ENCODE peak calls at places on chromosome 1, in five cellular contexts. D is fibroblast of pulmonary artery, F is kidney epithelial cell, I is bronchial epithelial cell, P is HCT116. O is an unnamed sample.

GRCh38 chr1:63635681-63636080 is 42.5 kb downstream of the PGM1 start:
- DNase-seq in I (no peak), F (no peak), P (no peak), D (peak), O (no peak)

GRCh38 chr1:23111600-23112535 is 56.8 kb downstream of the LUZP1 start:
- DNase-seq in F (no peak), I (no peak), D (no peak), P (no peak), O (no peak)

GRCh38 chr1:152442291-152442690 is 28.2 kb upstream of the CRNN start:
- DNase-seq in F (no peak), P (no peak), D (peak), I (no peak), O (no peak)

GRCh38 chr1:24902471-24902891 is 27.6 kb downstream of the RUNX3 start:
- DNase-seq in I (no peak), F (no peak), P (no peak), D (no peak), O (no peak)

GRCh38 chr1:113178522-113178921 is 105.5 kb downstream of the LRIG2 start:
- DNase-seq in F (no peak), D (peak), I (no peak), P (no peak), O (no peak)

GRCh38 chr1:114342376-114342775 is 168.6 kb downstream of the TRIM33 start:
- DNase-seq in F (no peak), D (no peak), I (no peak), P (no peak), O (no peak)

GRCh38 chr1:160093624-160094290 is 4.7 kb downstream of the IGSF8 start:
- DNase-seq in I (no peak), P (no peak), D (no peak), F (no peak), O (no peak)

GRCh38 chr1:29551536-29551935 is 315.2 kb downstream of the PTPRU start:
- DNase-seq in D (no peak), I (no peak), F (no peak), P (no peak), O (no peak)

GRCh38 chr1:209895709-209896108 is 42.3 kb upstream of the SYT14 start:
- DNase-seq in D (peak), F (peak), I (peak), P (no peak), O (no peak)

GRCh38 chr1:41721039-41721438 is 197.7 kb downstream of the HIVEP3 start:
- DNase-seq in F (no peak), P (no peak), D (no peak), I (no peak), O (no peak)

GRCh38 chr1:46242918-46243317 is 4.6 kb upstream of the RAD54L start:
- DNase-seq in I (no peak), P (no peak), D (no peak), F (no peak), O (no peak)

GRCh38 chr1:192160186-192160585 is 1.9 kb downstream of the RGS18 start:
- DNase-seq in P (no peak), I (no peak), F (no peak), D (no peak), O (no peak)

GRCh38 chr1:201378804-201379203 is 1.3 kb upstream of the TNNT2 start:
- DNase-seq in P (no peak), F (no peak), D (no peak), I (no peak), O (no peak)

GRCh38 chr1:201376107-201376463 is 1.4 kb downstream of the TNNT2 start:
- DNase-seq in D (no peak), F (no peak), P (no peak), I (no peak), O (no peak)

GRCh38 chr1:201377611-201378092 is at the start of gene TNNT2:
- DNase-seq in P (no peak), I (no peak), D (no peak), F (no peak), O (no peak)

GRCh38 chr1:201375169-201375568 is 2.3 kb downstream of the TNNT2 start:
- DNase-seq in I (no peak), P (no peak), D (no peak), F (no peak), O (no peak)

GRCh38 chr1:201376464-201377374 is 761 bp downstream of the TNNT2 start:
- DNase-seq in D (peak), I (peak), P (peak), F (no peak), O (peak)
- H3K4me3 ChIP-seq in D (no peak), I (no peak), P (no peak), F (no peak), O (no peak)

GRCh38 chr1:33624991-33625870 is 152.8 kb downstream of the ZSCAN20 start:
- DNase-seq in F (no peak), I (no peak), P (peak), D (no peak), O (no peak)
- TF ChIP-seq CTCF in F (no peak), I (peak), P (peak), D (peak), O (peak)

GRCh38 chr1:228059536-228060457 is 22.7 kb upstream of the ARF1 start:
- DNase-seq in P (peak), D (peak), I (peak), F (no peak), O (no peak)

GRCh38 chr1:228058981-228059535 is 23.4 kb upstream of the ARF1 start:
- DNase-seq in P (no peak), D (no peak), F (no peak), I (no peak), O (no peak)

GRCh38 chr1:228062085-228062791 is 20.3 kb upstream of the ARF1 start:
- DNase-seq in I (no peak), D (no peak), P (no peak), F (no peak), O (no peak)

GRCh38 chr1:228061411-228062084 is 21.0 kb upstream of the ARF1 start:
- DNase-seq in I (no peak), D (no peak), P (no peak), F (no peak), O (no peak)

DNA sequence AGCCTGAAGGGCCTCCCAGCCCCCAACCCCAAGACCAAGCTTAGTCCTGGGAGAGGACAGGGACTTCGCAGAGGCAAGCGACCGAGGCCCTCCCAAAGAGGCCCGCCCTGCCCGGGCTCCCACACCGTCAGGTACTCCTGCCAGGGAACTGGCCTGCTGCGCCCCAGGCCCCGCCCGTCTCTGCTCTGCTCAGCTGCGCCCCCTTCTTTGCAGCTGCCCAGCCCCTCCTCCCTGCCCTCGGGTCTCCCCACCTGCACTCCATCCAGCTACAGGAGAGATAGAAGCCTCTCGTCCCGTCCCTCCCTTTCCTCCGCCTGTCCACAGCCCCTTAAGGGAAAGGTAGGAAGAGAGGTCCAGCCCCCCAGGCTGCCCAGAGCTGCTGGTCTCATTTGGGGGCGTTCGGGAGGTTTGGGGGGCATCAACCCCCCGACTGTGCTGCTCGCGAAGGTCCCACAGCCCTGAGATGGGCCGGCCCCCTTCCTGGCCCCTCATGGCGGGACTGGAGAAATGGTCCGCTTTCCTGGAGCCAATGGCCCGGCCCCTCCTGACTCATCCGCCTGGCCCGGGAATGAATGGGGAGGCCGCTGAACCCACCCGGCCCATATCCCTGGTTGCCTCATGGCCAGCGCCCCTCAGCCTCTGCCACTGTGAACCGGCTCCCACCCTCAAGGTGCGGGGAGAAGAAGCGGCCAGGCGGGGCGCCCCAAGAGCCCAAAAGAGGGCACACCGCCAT is 21.9 kb upstream of the ARF1 start:
- DNase-seq in P (no peak), D (no peak), I (no peak), F (no peak), O (no peak)
- H3K4me3 ChIP-seq in P (no peak), D (peak), I (peak), F (peak), O (no peak)

GRCh38 chr1:109788695-109789521 is 25.2 kb upstream of the EPS8L3 start:
- DNase-seq in F (no peak), P (peak), I (no peak), D (no peak), O (no peak)
- TF ChIP-seq CTCF in F (peak), P (no peak), I (peak), D (peak), O (peak)

GRCh38 chr1:56643661-56644060 is 1.5 kb upstream of the PRKAA2 start:
- DNase-seq in P (no peak), D (no peak), I (no peak), F (no peak), O (no peak)

GRCh38 chr1:56647106-56647505 is 2.0 kb downstream of the PRKAA2 start:
- DNase-seq in I (no peak), D (no peak), P (no peak), F (no peak), O (no peak)

GRCh38 chr1:56644941-56645662 is at the start of gene PRKAA2:
- DNase-seq in D (no peak), P (no peak), I (no peak), F (no peak), O (no peak)

GRCh38 chr1:56645663-56646330 is 683 bp downstream of the PRKAA2 start:
- DNase-seq in F (no peak), I (no peak), P (no peak), D (no peak), O (no peak)

DNA sequence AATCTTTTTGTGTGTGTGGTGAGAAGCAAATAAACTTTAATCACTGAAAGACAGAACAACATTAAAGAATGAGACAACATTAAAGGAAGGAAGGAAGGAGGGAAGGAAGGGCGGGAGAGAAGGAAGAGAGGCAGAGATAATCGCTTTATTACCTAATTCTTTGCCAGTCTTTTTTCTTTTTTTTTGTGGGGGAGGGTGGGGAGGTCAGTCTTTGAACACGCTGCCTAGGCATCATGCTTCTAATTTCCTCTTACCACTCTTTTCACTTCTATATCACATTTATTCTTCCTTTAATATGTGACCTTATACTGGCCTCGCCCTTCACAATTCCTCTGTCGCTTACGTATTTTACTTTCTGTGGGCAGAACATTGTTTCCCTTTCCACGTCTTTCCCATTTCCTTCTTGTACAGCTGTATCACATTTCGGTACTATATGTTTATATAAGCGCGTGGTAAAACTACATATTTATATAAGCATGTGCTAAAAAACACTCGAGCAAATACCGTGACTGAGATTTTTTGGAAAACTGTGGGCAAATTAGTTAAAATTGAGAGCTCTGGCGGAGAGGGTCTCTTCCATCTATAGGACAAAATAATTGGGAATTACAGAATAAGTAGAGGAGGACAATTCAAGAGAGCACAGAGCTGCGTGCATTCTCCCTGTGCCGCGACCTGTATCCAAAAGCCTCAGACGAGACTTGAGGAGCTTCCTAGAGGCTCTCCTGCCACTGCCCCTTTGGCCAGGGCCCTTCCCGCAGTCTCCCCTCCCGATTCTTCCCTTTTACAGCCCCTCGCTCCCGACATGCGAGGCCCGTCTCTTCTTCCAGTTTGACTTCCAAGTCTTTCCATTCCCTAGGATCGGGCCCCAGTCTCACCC is 812 bp upstream of the PRKAA2 start:
- DNase-seq in F (no peak), D (no peak), I (peak), P (no peak), O (no peak)
- H3K4me3 ChIP-seq in F (peak), D (peak), I (peak), P (peak), O (peak)

GRCh38 chr1:43933386-43934278 is at the start of gene ARTN:
- DNase-seq in F (no peak), D (no peak), I (peak), P (no peak), O (no peak)

GRCh38 chr1:43931711-43932660 is 1.6 kb upstream of the ARTN start:
- DNase-seq in P (no peak), F (no peak), D (no peak), I (no peak), O (no peak)

GRCh38 chr1:43930949-43931275 is 2.7 kb upstream of the ARTN start:
- DNase-seq in I (no peak), P (no peak), F (no peak), D (no peak), O (no peak)

GRCh38 chr1:43932786-43933385 is 715 bp upstream of the ARTN start:
- DNase-seq in D (peak), F (no peak), P (no peak), I (peak), O (no peak)

DNA sequence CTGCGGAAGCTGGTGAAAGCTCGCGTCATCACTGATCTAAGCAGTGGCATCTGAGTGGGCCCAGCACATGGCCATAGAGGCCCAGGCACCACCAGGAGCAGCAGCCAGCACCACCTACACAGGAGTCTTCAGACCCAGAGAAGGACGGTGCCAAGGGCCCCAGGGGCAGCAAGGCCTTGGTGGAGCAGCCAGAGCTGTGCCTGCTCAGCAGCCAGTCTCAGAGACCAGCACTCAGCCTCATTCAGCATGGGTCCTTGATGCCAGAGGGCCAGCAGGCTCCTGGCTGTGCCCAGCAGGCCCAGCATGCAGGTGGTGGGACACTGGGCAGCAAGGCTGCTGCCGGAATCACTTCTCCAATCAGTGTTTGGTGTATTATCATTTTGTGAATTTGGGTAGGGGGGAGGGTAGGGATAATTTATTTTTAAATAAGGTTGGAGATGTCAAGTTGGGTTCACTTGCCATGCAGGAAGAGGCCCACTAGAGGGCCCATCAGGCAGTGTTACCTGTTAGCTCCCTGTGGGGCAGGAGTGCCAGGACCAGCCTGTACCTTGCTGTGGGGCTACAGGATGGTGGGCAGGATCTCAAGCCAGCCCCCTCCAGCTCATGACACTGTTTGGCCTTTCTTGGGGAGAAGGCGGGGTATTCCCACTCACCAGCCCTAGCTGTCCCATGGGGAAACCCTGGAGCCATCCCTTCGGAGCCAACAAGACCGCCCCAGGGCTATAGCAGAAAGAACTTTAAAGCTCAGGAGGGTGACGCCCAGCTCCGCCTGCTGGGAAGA is 3.2 kb upstream of the ARTN start:
- DNase-seq in P (peak), F (no peak), I (no peak), D (no peak), O (no peak)
- TF ChIP-seq CTCF in P (no peak), F (peak), I (peak), D (peak), O (peak)

O was measured in HFF-Myc.